ENCODE peak calls at places on chromosome 5, in ten cellular contexts. One of them, this sample, is unnamed.
A peak's percentile ranks its signal among the peaks of the same experiment; 100 is the strongest.

GRCh38 chr5:39714036-39714698 is 289.4 kb upstream of the DAB2 start:
- DNase-seq in AG10803: peak; percentile 64
- DNase-seq in astrocyte of the spinal cord: peak; percentile 82
- DNase-seq in AG04449: no peak
- DNase-seq in fibroblast of pulmonary artery: peak; percentile 86
- DNase-seq in HFF-Myc: no peak
- DNase-seq in heart right ventricle: peak; percentile 7
- DNase-seq in GM23338: peak; percentile 78
- DNase-seq in GM10248: peak; percentile 13
- DNase-seq in choroid plexus epithelial cell: peak; percentile 87
- DNase-seq in this sample: peak; percentile 72

GRCh38 chr5:58459276-58459859 is 518 bp downstream of the PLK2 start:
- DNase-seq in choroid plexus epithelial cell: peak; percentile 68
- DNase-seq in fibroblast of pulmonary artery: peak; percentile 64
- DNase-seq in AG10803: peak; percentile 50
- DNase-seq in HFF-Myc: no peak
- DNase-seq in GM10248: no peak
- DNase-seq in heart right ventricle: no peak
- DNase-seq in astrocyte of the spinal cord: no peak
- DNase-seq in AG04449: no peak
- DNase-seq in GM23338: peak; percentile 68
- DNase-seq in this sample: no peak

GRCh38 chr5:74956278-74956677 is 90.1 kb upstream of the FAM169A start:
- DNase-seq in heart right ventricle: no peak
- DNase-seq in GM23338: no peak
- DNase-seq in astrocyte of the spinal cord: no peak
- DNase-seq in HFF-Myc: no peak
- DNase-seq in AG10803: no peak
- DNase-seq in GM10248: no peak
- DNase-seq in choroid plexus epithelial cell: no peak
- DNase-seq in fibroblast of pulmonary artery: no peak
- DNase-seq in AG04449: no peak
- DNase-seq in this sample: no peak

GRCh38 chr5:140295414-140295813 is 7.5 kb downstream of the PFDN1 start:
- DNase-seq in AG10803: peak; percentile 87
- DNase-seq in astrocyte of the spinal cord: peak; percentile 96
- DNase-seq in heart right ventricle: peak; percentile 86
- DNase-seq in HFF-Myc: peak; percentile 85
- DNase-seq in GM10248: no peak
- DNase-seq in AG04449: peak; percentile 91
- DNase-seq in fibroblast of pulmonary artery: peak; percentile 98
- DNase-seq in GM23338: no peak
- DNase-seq in choroid plexus epithelial cell: peak; percentile 99
- DNase-seq in this sample: peak; percentile 99

GRCh38 chr5:36494756-36495637 is 111.4 kb upstream of the SLC1A3 start:
- DNase-seq in GM23338: no peak
- DNase-seq in choroid plexus epithelial cell: peak; percentile 85
- DNase-seq in astrocyte of the spinal cord: peak; percentile 90
- DNase-seq in HFF-Myc: no peak
- DNase-seq in GM10248: no peak
- DNase-seq in AG10803: peak; percentile 20
- DNase-seq in fibroblast of pulmonary artery: peak; percentile 7
- DNase-seq in heart right ventricle: no peak
- DNase-seq in AG04449: no peak
- DNase-seq in this sample: peak; percentile 26

GRCh38 chr5:125410501-125411162 is 664.2 kb upstream of the ZNF608 start:
- DNase-seq in choroid plexus epithelial cell: peak; percentile 70
- DNase-seq in heart right ventricle: no peak
- DNase-seq in HFF-Myc: peak; percentile 24
- DNase-seq in astrocyte of the spinal cord: peak; percentile 86
- DNase-seq in fibroblast of pulmonary artery: peak; percentile 80
- DNase-seq in AG10803: peak; percentile 52
- DNase-seq in AG04449: no peak
- DNase-seq in GM23338: no peak
- DNase-seq in GM10248: no peak
- DNase-seq in this sample: peak; percentile 10

GRCh38 chr5:148820778-148821395 is 5.5 kb upstream of the ADRB2 start:
- DNase-seq in HFF-Myc: peak; percentile 24
- DNase-seq in GM23338: peak; percentile 70
- DNase-seq in fibroblast of pulmonary artery: peak; percentile 66
- DNase-seq in AG10803: peak; percentile 48
- DNase-seq in GM10248: no peak
- DNase-seq in AG04449: no peak
- DNase-seq in choroid plexus epithelial cell: peak; percentile 71
- DNase-seq in astrocyte of the spinal cord: peak; percentile 40
- DNase-seq in heart right ventricle: no peak
- DNase-seq in this sample: no peak

GRCh38 chr5:180607861-180608571 is 16.7 kb upstream of the SCGB3A1 start:
- DNase-seq in HFF-Myc: no peak
- DNase-seq in fibroblast of pulmonary artery: no peak
- DNase-seq in AG04449: no peak
- DNase-seq in astrocyte of the spinal cord: no peak
- DNase-seq in GM10248: no peak
- DNase-seq in choroid plexus epithelial cell: no peak
- DNase-seq in heart right ventricle: no peak
- DNase-seq in GM23338: no peak
- DNase-seq in AG10803: no peak
- DNase-seq in this sample: no peak

GRCh38 chr5:55338092-55338613 is 30.4 kb downstream of the MTREX start:
- DNase-seq in GM10248: no peak
- DNase-seq in heart right ventricle: no peak
- DNase-seq in fibroblast of pulmonary artery: no peak
- DNase-seq in AG10803: no peak
- DNase-seq in HFF-Myc: no peak
- DNase-seq in AG04449: no peak
- DNase-seq in astrocyte of the spinal cord: peak; percentile 3
- DNase-seq in choroid plexus epithelial cell: peak; percentile 20
- DNase-seq in GM23338: no peak
- DNase-seq in this sample: no peak

DNA sequence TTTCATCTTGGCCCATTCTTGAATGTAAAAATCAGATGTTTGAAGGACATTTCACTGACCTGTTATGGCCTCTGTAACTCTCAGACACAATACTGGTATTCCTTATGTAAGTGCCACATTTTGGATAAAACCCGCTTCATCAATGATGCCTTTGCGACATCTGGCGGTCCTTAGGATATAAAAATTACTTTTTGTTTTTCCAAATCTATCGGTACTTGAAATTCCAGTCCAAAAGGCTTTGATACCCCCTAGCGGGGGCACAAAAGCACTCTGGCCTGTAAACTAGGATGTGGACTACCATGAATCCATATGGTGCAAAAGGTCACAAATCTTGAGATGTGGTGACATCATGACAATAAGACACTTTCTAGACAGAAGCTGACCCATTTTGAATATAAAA is 291.8 kb downstream of the KIAA0825 start:
- DNase-seq in astrocyte of the spinal cord: no peak
- DNase-seq in AG10803: peak; percentile 6
- DNase-seq in HFF-Myc: no peak
- DNase-seq in GM10248: no peak
- DNase-seq in AG04449: no peak
- DNase-seq in choroid plexus epithelial cell: no peak
- DNase-seq in heart right ventricle: no peak
- DNase-seq in fibroblast of pulmonary artery: no peak
- DNase-seq in GM23338: no peak
- DNase-seq in this sample: no peak
- TF ChIP-seq CTCF in astrocyte of the spinal cord: peak; percentile 16
- TF ChIP-seq CTCF in AG10803: peak; percentile 15
- TF ChIP-seq CTCF in HFF-Myc: no peak
- TF ChIP-seq CTCF in GM10248: no peak
- TF ChIP-seq CTCF in AG04449: no peak
- TF ChIP-seq CTCF in choroid plexus epithelial cell: no peak
- TF ChIP-seq CTCF in heart right ventricle: no peak
- TF ChIP-seq CTCF in fibroblast of pulmonary artery: no peak
- TF ChIP-seq CTCF in GM23338: peak; percentile 40
- TF ChIP-seq CTCF in this sample: no peak

DNA sequence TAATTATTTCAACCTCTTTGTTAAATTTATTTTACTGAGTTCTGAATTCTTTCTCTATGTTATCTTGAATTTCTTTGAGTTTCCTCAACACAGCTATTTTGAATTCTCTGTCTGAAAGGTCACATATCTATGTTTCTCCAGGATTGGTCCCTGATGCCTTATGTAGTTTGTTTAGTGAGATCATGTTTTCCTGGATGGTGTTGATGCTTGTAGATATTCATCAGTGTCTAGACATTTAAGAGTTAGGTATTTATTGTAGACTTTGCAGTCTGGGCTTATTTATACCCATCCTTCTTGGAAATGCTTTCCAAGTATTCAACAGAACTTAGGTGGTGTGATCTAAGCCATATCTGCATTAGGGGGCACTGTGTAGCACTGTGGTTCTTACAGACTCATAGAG is 70.2 kb upstream of the SLC27A6 start:
- DNase-seq in GM10248: no peak
- DNase-seq in AG10803: no peak
- DNase-seq in GM23338: no peak
- DNase-seq in heart right ventricle: no peak
- DNase-seq in HFF-Myc: no peak
- DNase-seq in astrocyte of the spinal cord: no peak
- DNase-seq in choroid plexus epithelial cell: no peak
- DNase-seq in AG04449: no peak
- DNase-seq in fibroblast of pulmonary artery: no peak
- DNase-seq in this sample: peak; percentile 4
- TF ChIP-seq CTCF in GM10248: no peak
- TF ChIP-seq CTCF in AG10803: no peak
- TF ChIP-seq CTCF in GM23338: no peak
- TF ChIP-seq CTCF in heart right ventricle: no peak
- TF ChIP-seq CTCF in HFF-Myc: no peak
- TF ChIP-seq CTCF in astrocyte of the spinal cord: no peak
- TF ChIP-seq CTCF in choroid plexus epithelial cell: no peak
- TF ChIP-seq CTCF in AG04449: no peak
- TF ChIP-seq CTCF in fibroblast of pulmonary artery: no peak
- TF ChIP-seq CTCF in this sample: no peak

DNA sequence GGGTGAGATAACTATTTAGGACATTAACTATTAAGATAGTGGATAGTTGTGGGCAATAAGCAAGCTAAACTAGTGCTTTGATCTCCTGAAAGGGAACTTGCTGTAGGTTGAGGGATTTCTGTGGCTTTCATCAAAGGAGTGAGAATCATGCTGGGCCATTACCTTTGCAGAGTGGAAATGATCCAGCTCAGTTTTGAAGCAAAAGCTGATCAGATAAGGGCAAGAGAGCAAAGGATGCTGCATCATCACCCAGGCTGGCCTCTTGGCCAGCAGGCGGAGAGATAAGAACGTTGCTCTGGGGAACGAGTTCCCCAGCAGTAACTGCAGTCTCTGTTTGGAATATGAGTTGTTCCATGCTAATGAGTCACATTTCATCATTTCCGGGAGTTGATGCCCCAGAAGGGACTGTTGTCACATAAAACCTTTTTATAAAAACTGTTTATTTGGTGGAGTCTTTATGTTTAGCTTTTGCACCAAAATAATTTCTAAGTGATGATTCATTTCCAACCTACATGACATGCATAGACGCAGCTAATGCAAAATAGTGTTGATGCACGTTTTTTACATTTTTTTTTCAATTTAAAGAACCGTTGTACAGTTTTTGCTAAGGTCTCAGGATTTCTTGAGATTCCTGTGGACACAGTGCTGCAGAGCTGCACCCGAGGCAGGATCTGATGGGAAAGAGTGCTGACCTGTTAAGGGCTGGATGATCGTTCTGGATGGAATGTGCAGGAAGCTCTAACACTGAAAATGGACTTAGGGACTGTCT is 99.3 kb downstream of the ACTBL2 start:
- DNase-seq in AG04449: peak; percentile 69
- DNase-seq in GM10248: no peak
- DNase-seq in astrocyte of the spinal cord: peak; percentile 88
- DNase-seq in heart right ventricle: peak; percentile 5
- DNase-seq in fibroblast of pulmonary artery: peak; percentile 93
- DNase-seq in AG10803: peak; percentile 83
- DNase-seq in GM23338: peak; percentile 5
- DNase-seq in choroid plexus epithelial cell: peak; percentile 85
- DNase-seq in HFF-Myc: peak; percentile 91
- DNase-seq in this sample: peak; percentile 93
- TF ChIP-seq CTCF in AG04449: peak; percentile 41
- TF ChIP-seq CTCF in GM10248: no peak
- TF ChIP-seq CTCF in astrocyte of the spinal cord: peak; percentile 49
- TF ChIP-seq CTCF in heart right ventricle: no peak
- TF ChIP-seq CTCF in fibroblast of pulmonary artery: peak; percentile 36
- TF ChIP-seq CTCF in AG10803: peak; percentile 58
- TF ChIP-seq CTCF in GM23338: no peak
- TF ChIP-seq CTCF in choroid plexus epithelial cell: peak; percentile 59
- TF ChIP-seq CTCF in HFF-Myc: peak; percentile 63
- TF ChIP-seq CTCF in this sample: peak; percentile 68

GRCh38 chr5:73445708-73446630 is 2.6 kb downstream of the FOXD1 start:
- DNase-seq in astrocyte of the spinal cord: peak; percentile 44
- DNase-seq in GM10248: no peak
- DNase-seq in AG04449: no peak
- DNase-seq in AG10803: no peak
- DNase-seq in fibroblast of pulmonary artery: no peak
- DNase-seq in choroid plexus epithelial cell: no peak
- DNase-seq in heart right ventricle: no peak
- DNase-seq in GM23338: no peak
- DNase-seq in HFF-Myc: no peak
- DNase-seq in this sample: no peak
- TF ChIP-seq CTCF in astrocyte of the spinal cord: no peak
- TF ChIP-seq CTCF in GM10248: no peak
- TF ChIP-seq CTCF in AG04449: no peak
- TF ChIP-seq CTCF in AG10803: no peak
- TF ChIP-seq CTCF in fibroblast of pulmonary artery: no peak
- TF ChIP-seq CTCF in choroid plexus epithelial cell: no peak
- TF ChIP-seq CTCF in heart right ventricle: no peak
- TF ChIP-seq CTCF in GM23338: no peak
- TF ChIP-seq CTCF in HFF-Myc: no peak
- TF ChIP-seq CTCF in this sample: no peak

DNA sequence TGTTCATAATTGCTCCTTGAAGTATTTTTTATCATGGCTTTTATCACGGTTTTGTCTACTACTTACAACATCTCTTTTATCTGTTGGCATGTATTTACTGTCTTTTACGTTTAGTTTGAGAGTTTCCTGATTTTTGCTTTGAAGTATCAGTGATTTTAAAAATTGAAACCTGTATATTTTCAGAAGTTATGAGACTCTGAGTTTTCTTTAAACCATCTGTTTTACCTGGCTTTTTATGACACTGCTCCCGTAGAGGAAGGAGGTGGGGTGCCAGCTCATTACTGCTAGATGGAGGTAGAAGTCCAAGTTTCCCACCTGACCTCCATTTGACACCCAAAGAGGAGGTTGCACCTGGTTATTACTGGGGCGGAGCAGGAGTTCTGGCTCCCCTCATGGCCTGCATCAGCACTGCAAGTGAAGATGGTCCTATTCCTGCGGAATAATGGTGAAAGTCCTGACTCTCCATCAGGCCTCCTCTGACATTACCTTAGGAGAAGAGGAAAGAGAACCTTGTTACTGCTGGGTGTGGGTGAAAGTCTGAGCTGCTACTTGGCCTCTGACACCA is 10.0 kb upstream of the ZNF131 start:
- DNase-seq in AG10803: no peak
- DNase-seq in choroid plexus epithelial cell: peak; percentile 22
- DNase-seq in astrocyte of the spinal cord: no peak
- DNase-seq in heart right ventricle: no peak
- DNase-seq in GM23338: peak; percentile 73
- DNase-seq in fibroblast of pulmonary artery: no peak
- DNase-seq in HFF-Myc: no peak
- DNase-seq in GM10248: no peak
- DNase-seq in AG04449: no peak
- DNase-seq in this sample: no peak
- TF ChIP-seq CTCF in AG10803: peak; percentile 31
- TF ChIP-seq CTCF in choroid plexus epithelial cell: peak; percentile 61
- TF ChIP-seq CTCF in astrocyte of the spinal cord: peak; percentile 56
- TF ChIP-seq CTCF in heart right ventricle: no peak
- TF ChIP-seq CTCF in GM23338: peak; percentile 62
- TF ChIP-seq CTCF in fibroblast of pulmonary artery: peak; percentile 39
- TF ChIP-seq CTCF in HFF-Myc: peak; percentile 29
- TF ChIP-seq CTCF in GM10248: no peak
- TF ChIP-seq CTCF in AG04449: peak; percentile 17
- TF ChIP-seq CTCF in this sample: peak; percentile 70

GRCh38 chr5:94693043-94693822 is 74.8 kb downstream of the SLF1 start:
- DNase-seq in GM23338: peak; percentile 59
- DNase-seq in heart right ventricle: no peak
- DNase-seq in HFF-Myc: peak; percentile 33
- DNase-seq in astrocyte of the spinal cord: peak; percentile 82
- DNase-seq in fibroblast of pulmonary artery: peak; percentile 91
- DNase-seq in AG04449: peak; percentile 70
- DNase-seq in AG10803: peak; percentile 95
- DNase-seq in choroid plexus epithelial cell: peak; percentile 90
- DNase-seq in GM10248: no peak
- DNase-seq in this sample: peak; percentile 74
- TF ChIP-seq CTCF in GM23338: peak; percentile 76
- TF ChIP-seq CTCF in heart right ventricle: peak; percentile 31
- TF ChIP-seq CTCF in HFF-Myc: peak; percentile 16
- TF ChIP-seq CTCF in astrocyte of the spinal cord: peak; percentile 29
- TF ChIP-seq CTCF in fibroblast of pulmonary artery: peak; percentile 48
- TF ChIP-seq CTCF in AG04449: no peak
- TF ChIP-seq CTCF in AG10803: peak; percentile 59
- TF ChIP-seq CTCF in choroid plexus epithelial cell: peak; percentile 52
- TF ChIP-seq CTCF in GM10248: peak; percentile 45
- TF ChIP-seq CTCF in this sample: peak; percentile 18

This sample was measured in brain microvascular endothelial cell.